ENCODE peak calls at places on chromosomes 13 and 19, in nine cellular contexts. V is AG10803; W is lower lobe of right lung; B is stimulated activated CD4-positive, alpha-beta T cell treated with anti-CD3 and anti-CD28 coated beads, Interleukin-2, amount 100 ng/mL, for 24 hours; A is A172; O is NCI-H748 treated with DMSO at 0.1 percent for 48 hours; L is AG04450; X is psoas muscle; Z is colonic mucosa. M is an unnamed sample.

GRCh38 chr13:53782400-53783030 is 753.9 kb downstream of the OLFM4 start:
- DNase-seq in V (peak), W (no peak), B (no peak), A (peak), O (peak), L (no peak), X (no peak), Z (peak), M (peak)

GRCh38 chr13:76004411-76004810 is 368.3 kb downstream of the LMO7 start:
- DNase-seq in V (no peak), W (no peak), B (no peak), A (no peak), O (no peak), L (no peak), X (no peak), Z (no peak), M (no peak)

GRCh38 chr19:55253842-55254624 is 4.8 kb downstream of the PPP6R1 start:
- DNase-seq in V (no peak), W (no peak), B (peak), A (no peak), O (peak), L (no peak), X (no peak), Z (no peak), M (no peak)

GRCh38 chr13:37136633-37137032 is 31.2 kb upstream of the CSNK1A1L start:
- DNase-seq in V (no peak), W (no peak), B (no peak), A (no peak), O (no peak), L (no peak), X (no peak), Z (no peak), M (no peak)

GRCh38 chr13:24727731-24728601 is 36.0 kb upstream of the RNF17 start:
- DNase-seq in V (peak), W (peak), B (peak), A (peak), O (peak), L (peak), X (no peak), Z (peak), M (peak)

GRCh38 chr19:49142866-49143335 is 12.3 kb downstream of the HRC start:
- DNase-seq in V (peak), W (peak), B (peak), A (peak), O (peak), L (peak), X (peak), Z (peak), M (peak)

GRCh38 chr13:33722216-33722900 is 95.6 kb upstream of the RFC3 start:
- DNase-seq in V (peak), W (no peak), B (no peak), A (no peak), O (peak), L (no peak), X (no peak), Z (no peak), M (peak)

GRCh38 chr19:10230155-10230903 is 802 bp downstream of the S1PR2 start:
- DNase-seq in V (peak), W (peak), B (peak), A (no peak), O (no peak), L (no peak), X (peak), Z (peak), M (peak)

GRCh38 chr19:44059229-44059628 is 7.4 kb downstream of the ZNF223 start:
- DNase-seq in V (no peak), W (no peak), B (no peak), A (no peak), O (no peak), L (no peak), X (no peak), Z (no peak), M (no peak)

GRCh38 chr19:12766051-12766521 is 9.3 kb downstream of the HOOK2 start:
- DNase-seq in V (peak), W (peak), B (no peak), A (peak), O (peak), L (peak), X (peak), Z (peak), M (no peak)

GRCh38 chr13:111598751-111599150 is 278.3 kb downstream of the TEX29 start:
- DNase-seq in V (no peak), W (no peak), B (no peak), A (no peak), O (no peak), L (no peak), X (no peak), Z (no peak), M (no peak)

GRCh38 chr13:35736876-35737275 is 260.4 kb upstream of the MAB21L1 start:
- DNase-seq in V (no peak), W (no peak), B (no peak), A (no peak), O (no peak), L (no peak), X (no peak), Z (no peak), M (no peak)

GRCh38 chr19:55832676-55833075 is 877 bp upstream of the NLRP11 start:
- DNase-seq in V (no peak), W (no peak), B (no peak), A (no peak), O (no peak), L (no peak), X (no peak), Z (no peak), M (no peak)

GRCh38 chr19:51948979-51949378 is 21.7 kb downstream of the ZNF613 start:
- DNase-seq in V (peak), W (no peak), B (no peak), A (no peak), O (peak), L (no peak), X (no peak), Z (no peak), M (no peak)

GRCh38 chr13:32309812-32310706 is 5.1 kb downstream of the ZAR1L start:
- DNase-seq in V (peak), W (no peak), B (peak), A (peak), O (peak), L (peak), X (no peak), Z (peak), M (peak)

GRCh38 chr19:507286-508203 is at the start of gene TPGS1:
- DNase-seq in V (peak), W (peak), B (peak), A (peak), O (peak), L (peak), X (peak), Z (peak), M (peak)

GRCh38 chr19:46487802-46488445 is 7.7 kb downstream of the PNMA8B start:
- DNase-seq in V (peak), W (peak), B (peak), A (peak), O (peak), L (no peak), X (peak), Z (peak), M (peak)

GRCh38 chr13:92938481-92939020 is 288.1 kb upstream of the GPC6 start:
- DNase-seq in V (no peak), W (no peak), B (no peak), A (no peak), O (no peak), L (no peak), X (no peak), Z (no peak), M (no peak)

GRCh38 chr13:40608308-40608707 is 58.1 kb downstream of the FOXO1 start:
- DNase-seq in V (no peak), W (no peak), B (no peak), A (no peak), O (no peak), L (no peak), X (no peak), Z (no peak), M (no peak)

GRCh38 chr19:1247747-1248453 is 483 bp upstream of the MIDN start:
- DNase-seq in V (peak), W (peak), B (peak), A (peak), O (no peak), L (no peak), X (peak), Z (peak), M (peak)

GRCh38 chr19:50555447-50556235 is 12.6 kb downstream of the LRRC4B start:
- DNase-seq in V (no peak), W (no peak), B (no peak), A (no peak), O (no peak), L (no peak), X (no peak), Z (no peak), M (peak)

GRCh38 chr19:30718728-30719127 is 346.5 kb downstream of the ZNF536 start:
- DNase-seq in V (no peak), W (no peak), B (no peak), A (peak), O (no peak), L (no peak), X (no peak), Z (no peak), M (no peak)

GRCh38 chr13:57286511-57287098 is 119.6 kb downstream of the PRR20E start:
- DNase-seq in V (no peak), W (peak), B (no peak), A (peak), O (no peak), L (no peak), X (no peak), Z (no peak), M (no peak)

GRCh38 chr13:31965361-31966066 is 66.1 kb upstream of the FRY start:
- DNase-seq in V (peak), W (no peak), B (no peak), A (no peak), O (no peak), L (no peak), X (no peak), Z (no peak), M (no peak)

GRCh38 chr19:6769006-6769637 is 1.9 kb upstream of the SH2D3A start:
- DNase-seq in V (peak), W (no peak), B (no peak), A (no peak), O (no peak), L (no peak), X (no peak), Z (no peak), M (peak)